ENCODE peak calls at places on chromosomes 13 and 19, in nine cellular contexts. U is PC-3; J is NCI-H187 treated with DMSO at 0.1 percent for 48 hours; K is adrenal gland; O is stimulated activated CD4-positive, alpha-beta T cell treated with anti-CD3 and anti-CD28 coated beads, Interleukin-1b, Interleukin-23, amount 100 ng/mL, for 24 hours; F is C1 segment of cervical spinal cord; Q is upper lobe of right lung; M is epithelial cell of esophagus; W is breast epithelium. L is an unnamed sample.

GRCh38 chr13:41546372-41547252 is 89.3 kb downstream of the RGCC start:
- DNase-seq in U (peak), J (no peak), K (no peak), O (no peak), F (peak), Q (no peak), M (peak), W (no peak), L (peak)

GRCh38 chr19:46032597-46033025 is 8.2 kb downstream of the IGFL4 start:
- DNase-seq in U (no peak), J (no peak), K (no peak), O (no peak), F (no peak), Q (no peak), M (no peak), W (no peak), L (no peak)

GRCh38 chr19:32269831-32270230 is 75.6 kb upstream of the ZNF507 start:
- DNase-seq in U (no peak), J (no peak), K (no peak), O (no peak), F (no peak), Q (no peak), M (no peak), W (no peak), L (no peak)

GRCh38 chr13:97321616-97322321 is 99.6 kb downstream of the MBNL2 start:
- DNase-seq in U (no peak), J (no peak), K (no peak), O (no peak), F (no peak), Q (no peak), M (no peak), W (no peak), L (no peak)

GRCh38 chr19:3844596-3844995 is 24.2 kb downstream of the ZFR2 start:
- DNase-seq in U (no peak), J (no peak), K (no peak), O (no peak), F (no peak), Q (no peak), M (no peak), W (no peak), L (no peak)

GRCh38 chr19:18780081-18780480 is 11.0 kb downstream of the COMP start:
- DNase-seq in U (no peak), J (no peak), K (no peak), O (no peak), F (no peak), Q (no peak), M (no peak), W (no peak), L (no peak)

GRCh38 chr19:30227661-30228112 is 144.5 kb upstream of the ZNF536 start:
- DNase-seq in U (peak), J (no peak), K (peak), O (no peak), F (peak), Q (peak), M (peak), W (peak), L (peak)

GRCh38 chr19:55146078-55146647 is 2.8 kb downstream of the TNNT1 start:
- DNase-seq in U (peak), J (no peak), K (no peak), O (no peak), F (no peak), Q (no peak), M (peak), W (no peak), L (peak)

GRCh38 chr19:5141278-5141925 is 172.5 kb downstream of the KDM4B start:
- DNase-seq in U (no peak), J (no peak), K (no peak), O (no peak), F (no peak), Q (no peak), M (peak), W (no peak), L (no peak)

GRCh38 chr13:85582890-85583289 is 216.3 kb downstream of the SLITRK6 start:
- DNase-seq in U (peak), J (no peak), K (no peak), O (no peak), F (no peak), Q (no peak), M (peak), W (no peak), L (no peak)

GRCh38 chr19:39177736-39178135 is 19.0 kb upstream of the NCCRP1 start:
- DNase-seq in U (no peak), J (no peak), K (no peak), O (no peak), F (no peak), Q (no peak), M (no peak), W (no peak), L (no peak)

GRCh38 chr13:45604892-45605291 is 10.6 kb downstream of the ERICH6B start:
- DNase-seq in U (no peak), J (no peak), K (no peak), O (no peak), F (no peak), Q (no peak), M (no peak), W (no peak), L (no peak)

GRCh38 chr13:46855664-46856063 is 41.2 kb downstream of the HTR2A start:
- DNase-seq in U (no peak), J (no peak), K (no peak), O (no peak), F (no peak), Q (no peak), M (no peak), W (no peak), L (no peak)

GRCh38 chr19:970695-971094 is 13.4 kb upstream of the WDR18 start:
- DNase-seq in U (no peak), J (no peak), K (no peak), O (no peak), F (no peak), Q (no peak), M (no peak), W (no peak), L (no peak)

GRCh38 chr19:46296722-46297431 is at the start of gene HIF3A:
- DNase-seq in U (no peak), J (no peak), K (peak), O (no peak), F (peak), Q (peak), M (no peak), W (no peak), L (no peak)

GRCh38 chr13:112839347-112840105 is 129.5 kb upstream of the MCF2L start:
- DNase-seq in U (no peak), J (no peak), K (peak), O (no peak), F (no peak), Q (no peak), M (no peak), W (no peak), L (peak)

GRCh38 chr19:7083076-7083956 is 13.8 kb downstream of the ZNF557 start:
- DNase-seq in U (peak), J (no peak), K (no peak), O (no peak), F (no peak), Q (no peak), M (peak), W (no peak), L (no peak)